ENCODE peak calls at places on chromosomes 2 and 18, in five cellular contexts. Q is esophagus squamous epithelium, D is thyroid gland, G is adrenal gland, U is neural progenitor cell. N is an unnamed sample.

GRCh38 chr18:616380-616995 is 19.7 kb downstream of the CLUL1 start:
- DNase-seq in Q (no peak), D (no peak), G (no peak), U (peak; percentile 47), N (no peak)

GRCh38 chr2:172335731-172336130 is 91.7 kb upstream of the ITGA6 start:
- DNase-seq in Q (no peak), D (no peak), G (no peak), U (no peak), N (no peak)

GRCh38 chr2:148948865-148949264 is 73.8 kb downstream of the KIF5C start:
- DNase-seq in Q (no peak), D (no peak), G (no peak), U (no peak), N (no peak)

GRCh38 chr2:160576054-160576499 is 82.5 kb upstream of the RBMS1 start:
- DNase-seq in Q (no peak), D (no peak), G (no peak), U (no peak), N (no peak)

GRCh38 chr2:167404896-167405295 is 516.6 kb downstream of the XIRP2 start:
- DNase-seq in Q (no peak), D (no peak), G (no peak), U (no peak), N (no peak)

GRCh38 chr18:10926565-10927194 is 222.7 kb downstream of the PIEZO2 start:
- DNase-seq in Q (no peak), D (no peak), G (no peak), U (no peak), N (no peak)

GRCh38 chr2:127094509-127095366 is 12.2 kb downstream of the BIN1 start:
- DNase-seq in Q (no peak), D (peak; percentile 98), G (peak; percentile 89), U (peak; percentile 51), N (peak; percentile 86)

GRCh38 chr2:160207804-160208661 is 8.0 kb upstream of the ITGB6 start:
- DNase-seq in Q (no peak), D (peak; percentile 94), G (peak; percentile 71), U (peak; percentile 21), N (peak; percentile 87)

GRCh38 chr2:241555711-241556110 is 2.8 kb upstream of the BOK start:
- DNase-seq in Q (no peak), D (no peak), G (no peak), U (no peak), N (no peak)

GRCh38 chr2:121319941-121320340 is 34.9 kb upstream of the TFCP2L1 start:
- DNase-seq in Q (no peak), D (no peak), G (no peak), U (no peak), N (no peak)

GRCh38 chr2:155815851-155816250 is 516.7 kb downstream of the NR4A2 start:
- DNase-seq in Q (no peak), D (no peak), G (no peak), U (peak; percentile 55), N (no peak)

GRCh38 chr2:195813401-195813800 is 156.4 kb downstream of the SLC39A10 start:
- DNase-seq in Q (no peak), D (no peak), G (no peak), U (no peak), N (no peak)

GRCh38 chr2:226179010-226179409 is 620.6 kb downstream of the IRS1 start:
- DNase-seq in Q (no peak), D (no peak), G (no peak), U (no peak), N (no peak)

GRCh38 chr2:43100883-43101662 is 125.3 kb downstream of the ZFP36L2 start:
- DNase-seq in Q (no peak), D (peak; percentile 66), G (no peak), U (peak; percentile 92), N (peak; percentile 62)

GRCh38 chr2:190340369-190340768 is 3.0 kb upstream of the INPP1 start:
- DNase-seq in Q (no peak), D (no peak), G (no peak), U (peak; percentile 58), N (no peak)

GRCh38 chr2:27314709-27315108 is 6.5 kb upstream of the UCN start:
- DNase-seq in Q (no peak), D (no peak), G (no peak), U (no peak), N (peak; percentile 74)

GRCh38 chr2:33111002-33111446 is 164.3 kb downstream of the LTBP1 start:
- DNase-seq in Q (no peak), D (no peak), G (no peak), U (no peak), N (no peak)

GRCh38 chr2:62348700-62349099 is 152.8 kb downstream of the B3GNT2 start:
- DNase-seq in Q (no peak), D (no peak), G (no peak), U (no peak), N (no peak)

GRCh38 chr2:127705281-127706065 is 4.2 kb downstream of the SFT2D3 start:
- DNase-seq in Q (no peak), D (no peak), G (no peak), U (no peak), N (no peak)

GRCh38 chr2:123518387-123518786 is 506.7 kb upstream of the CNTNAP5 start:
- DNase-seq in Q (no peak), D (no peak), G (no peak), U (no peak), N (no peak)

GRCh38 chr2:12678189-12678588 is 38.5 kb upstream of the TRIB2 start:
- DNase-seq in Q (no peak), D (no peak), G (no peak), U (no peak), N (no peak)

GRCh38 chr2:57990118-57990725 is 56.4 kb upstream of the VRK2 start:
- DNase-seq in Q (no peak), D (no peak), G (no peak), U (no peak), N (no peak)

GRCh38 chr2:47899915-47900314 is 6.4 kb downstream of the FBXO11 start:
- DNase-seq in Q (no peak), D (no peak), G (no peak), U (no peak), N (no peak)

GRCh38 chr2:35220471-35220870 is 1135.1 kb upstream of the CRIM1 start:
- DNase-seq in Q (no peak), D (no peak), G (no peak), U (no peak), N (no peak)

GRCh38 chr2:131201098-131201497 is 8.2 kb upstream of the POTEE start:
- DNase-seq in Q (no peak), D (no peak), G (no peak), U (no peak), N (no peak)

GRCh38 chr2:24724111-24724775 is 68.9 kb downstream of the PTRHD1 start:
- DNase-seq in Q (no peak), D (no peak), G (no peak), U (no peak), N (no peak)

GRCh38 chr18:32910694-32911296 is 138.0 kb upstream of the KLHL14 start:
- DNase-seq in Q (no peak), D (peak; percentile 9), G (no peak), U (no peak), N (no peak)

GRCh38 chr2:46181789-46182530 is 115.2 kb upstream of the EPAS1 start:
- DNase-seq in Q (no peak), D (no peak), G (no peak), U (no peak), N (no peak)

DNA sequence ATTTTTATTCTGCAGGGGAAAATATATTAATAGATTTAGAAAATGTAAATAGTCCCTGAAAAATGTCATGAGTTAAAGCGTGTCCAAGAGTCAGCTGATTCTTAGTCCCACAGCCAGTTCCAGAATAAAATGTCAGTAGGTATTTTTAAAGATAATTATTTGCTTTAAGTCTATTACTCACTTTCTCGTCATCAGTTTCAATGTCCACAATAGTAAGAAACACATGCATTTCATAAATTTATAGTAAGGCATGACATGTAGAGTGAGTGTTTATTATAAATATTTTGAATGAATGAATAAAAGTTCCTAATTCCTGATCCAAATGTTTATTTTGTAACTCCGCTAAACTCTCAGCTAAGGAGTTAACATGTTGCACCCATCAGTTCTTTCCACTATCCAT is 1044.0 kb upstream of the PIK3C3 start:
- DNase-seq in Q (no peak), D (no peak), G (no peak), U (no peak), N (no peak)
- H3K27ac ChIP-seq in Q (no peak overlapping the region), D (no peak overlapping the region), G (no peak overlapping the region), U (no peak overlapping the region), N (no peak overlapping the region)

GRCh38 chr2:142190805-142191204 is 60.0 kb upstream of the LRP1B start:
- DNase-seq in Q (no peak), D (no peak), G (no peak), U (no peak), N (no peak)
- H3K27ac ChIP-seq in Q (no peak overlapping the region), D (no peak overlapping the region), G (no peak overlapping the region), U (no peak overlapping the region), N (no peak overlapping the region)

DNA sequence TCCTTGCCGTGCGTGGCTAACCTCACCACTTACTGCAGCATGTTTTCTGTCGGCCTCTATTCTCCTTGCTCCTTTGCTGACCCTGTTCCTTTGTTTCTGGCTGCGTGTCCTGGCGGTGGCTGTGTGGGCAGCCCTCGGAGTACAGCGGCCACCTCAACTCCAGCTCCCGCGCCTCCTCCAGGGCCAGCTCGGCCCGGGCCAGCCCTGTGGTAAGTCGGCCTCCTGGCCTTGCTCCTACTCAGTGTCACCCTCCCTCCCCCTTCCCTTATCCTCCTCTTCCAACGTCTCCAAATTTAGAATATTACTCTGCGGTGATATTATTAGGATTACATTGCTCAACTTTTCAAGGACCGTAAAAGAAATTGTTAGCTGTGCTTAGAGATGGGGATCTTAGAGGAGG is 59.5 kb upstream of the RBM44 start:
- DNase-seq in Q (no peak), D (no peak), G (peak; percentile 59), U (no peak), N (peak; percentile 72)
- H3K27ac ChIP-seq in Q (peak overlapping the region; percentile 69), D (peak overlapping the region; percentile 32), G (no peak overlapping the region), U (no peak overlapping the region), N (peak overlapping the region; percentile 80)

DNA sequence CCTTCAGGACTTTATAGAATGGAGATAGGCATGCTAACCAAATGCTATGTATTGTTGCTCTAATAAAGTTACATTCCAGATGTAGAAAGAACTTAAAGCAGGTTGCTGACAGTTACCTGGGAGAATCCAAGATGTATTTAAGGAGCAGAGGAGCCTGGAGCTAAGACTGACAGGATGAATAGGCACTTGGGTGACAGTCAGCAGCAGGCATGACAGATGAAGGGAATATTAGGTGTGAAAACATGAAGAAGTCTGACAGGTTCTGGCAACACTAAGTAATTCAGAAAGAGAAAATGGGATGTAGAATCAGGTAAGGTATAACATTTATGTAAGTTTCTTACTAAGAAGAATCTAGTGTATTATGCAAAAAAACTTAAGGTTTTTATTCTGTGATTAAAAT is 232.0 kb downstream of the DSC3 start:
- DNase-seq in Q (no peak), D (no peak), G (no peak), U (no peak), N (no peak)
- H3K27ac ChIP-seq in Q (no peak overlapping the region), D (no peak overlapping the region), G (no peak overlapping the region), U (no peak overlapping the region), N (no peak overlapping the region)

GRCh38 chr2:118698564-118698963 is 148.9 kb downstream of the EN1 start:
- DNase-seq in Q (no peak), D (no peak), G (no peak), U (no peak), N (no peak)
- H3K27ac ChIP-seq in Q (no peak overlapping the region), D (no peak overlapping the region), G (no peak overlapping the region), U (no peak overlapping the region), N (no peak overlapping the region)

GRCh38 chr2:86671304-86671981 is 47.8 kb upstream of the RNF103 start:
- DNase-seq in Q (no peak), D (peak; percentile 31), G (peak; percentile 35), U (no peak), N (no peak)
- H3K27ac ChIP-seq in Q (no peak overlapping the region), D (no peak overlapping the region), G (no peak overlapping the region), U (no peak overlapping the region), N (peak overlapping the region; percentile 21)

N was measured in gastrocnemius medialis.